ENCODE peak calls at places on chromosomes 2 and 18, in four cellular contexts. One of them, this sample, is unnamed.

GRCh38 chr2:1856922-1857321 is 112.6 kb upstream of the PXDN start:
- DNase-seq in HepG2: no peak
- DNase-seq in GM12878: no peak
- DNase-seq in K562: peak
- DNase-seq in this sample: no peak

GRCh38 chr2:29314816-29315571 is 199.8 kb downstream of the CLIP4 start:
- DNase-seq in K562: no peak
- DNase-seq in HepG2: no peak
- DNase-seq in GM12878: peak
- DNase-seq in this sample: no peak

GRCh38 chr2:171154348-171154747 is 6.3 kb downstream of the TLK1 start:
- DNase-seq in GM12878: no peak
- DNase-seq in HepG2: no peak
- DNase-seq in K562: peak
- DNase-seq in this sample: no peak

GRCh38 chr2:71901466-71901865 is 246.2 kb downstream of the CYP26B1 start:
- DNase-seq in K562: no peak
- DNase-seq in GM12878: no peak
- DNase-seq in HepG2: no peak
- DNase-seq in this sample: no peak

GRCh38 chr2:176473177-176473576 is 203.9 kb downstream of the MTX2 start:
- DNase-seq in K562: no peak
- DNase-seq in HepG2: no peak
- DNase-seq in GM12878: no peak
- DNase-seq in this sample: no peak

GRCh38 chr2:238702276-238702675 is 145.6 kb upstream of the TWIST2 start:
- DNase-seq in HepG2: no peak
- DNase-seq in GM12878: no peak
- DNase-seq in K562: no peak
- DNase-seq in this sample: no peak

GRCh38 chr2:135948642-135949355 is 36.6 kb downstream of the DARS1 start:
- DNase-seq in K562: peak
- DNase-seq in GM12878: no peak
- DNase-seq in HepG2: no peak
- DNase-seq in this sample: peak

GRCh38 chr18:46916551-46917107 is 678 bp downstream of the PIAS2 start:
- DNase-seq in K562: peak
- DNase-seq in GM12878: no peak
- DNase-seq in HepG2: peak
- DNase-seq in this sample: no peak

GRCh38 chr18:76817888-76818611 is 4.3 kb upstream of the ZNF236 start:
- DNase-seq in GM12878: no peak
- DNase-seq in K562: no peak
- DNase-seq in HepG2: no peak
- DNase-seq in this sample: no peak

GRCh38 chr2:8583400-8584173 is 98.3 kb upstream of the ID2 start:
- DNase-seq in HepG2: peak
- DNase-seq in GM12878: peak
- DNase-seq in K562: peak
- DNase-seq in this sample: peak

GRCh38 chr2:205531082-205531481 is 151.2 kb upstream of the NRP2 start:
- DNase-seq in GM12878: no peak
- DNase-seq in K562: no peak
- DNase-seq in HepG2: no peak
- DNase-seq in this sample: no peak

GRCh38 chr18:26215247-26215970 is 10.8 kb upstream of the TAF4B start:
- DNase-seq in HepG2: no peak
- DNase-seq in K562: no peak
- DNase-seq in GM12878: peak
- DNase-seq in this sample: no peak

GRCh38 chr2:203678971-203679370 is 27.5 kb upstream of the CD28 start:
- DNase-seq in K562: no peak
- DNase-seq in GM12878: no peak
- DNase-seq in HepG2: no peak
- DNase-seq in this sample: no peak

GRCh38 chr2:156480376-156480775 is 44.2 kb downstream of the GPD2 start:
- DNase-seq in HepG2: no peak
- DNase-seq in K562: no peak
- DNase-seq in GM12878: no peak
- DNase-seq in this sample: no peak

GRCh38 chr18:68721681-68722583 is 7.0 kb upstream of the TMX3 start:
- DNase-seq in GM12878: peak
- DNase-seq in K562: no peak
- DNase-seq in HepG2: no peak
- DNase-seq in this sample: no peak

GRCh38 chr18:68722807-68723206 is 7.9 kb upstream of the TMX3 start:
- DNase-seq in HepG2: no peak
- DNase-seq in K562: no peak
- DNase-seq in GM12878: no peak
- DNase-seq in this sample: no peak

GRCh38 chr18:68723539-68723938 is 8.6 kb upstream of the TMX3 start:
- DNase-seq in GM12878: no peak
- DNase-seq in HepG2: no peak
- DNase-seq in K562: no peak
- DNase-seq in this sample: no peak

GRCh38 chr18:68725341-68725740 is 10.4 kb upstream of the TMX3 start:
- DNase-seq in HepG2: no peak
- DNase-seq in K562: no peak
- DNase-seq in GM12878: no peak
- DNase-seq in this sample: no peak

GRCh38 chr18:68724021-68724420 is 9.1 kb upstream of the TMX3 start:
- DNase-seq in GM12878: no peak
- DNase-seq in HepG2: no peak
- DNase-seq in K562: no peak
- DNase-seq in this sample: no peak
- TF ChIP-seq SRF in GM12878: no peak
- TF ChIP-seq SRF in HepG2: no peak
- TF ChIP-seq SRF in K562: no peak
- TF ChIP-seq SRF in this sample: no peak

GRCh38 chr2:15591692-15592463 is at the start of gene DDX1:
- DNase-seq in HepG2: peak
- DNase-seq in GM12878: peak
- DNase-seq in K562: peak
- DNase-seq in this sample: peak
- TF ChIP-seq REST in HepG2: peak
- TF ChIP-seq REST in GM12878: peak
- TF ChIP-seq REST in K562: peak
- TF ChIP-seq REST in this sample: peak

DNA sequence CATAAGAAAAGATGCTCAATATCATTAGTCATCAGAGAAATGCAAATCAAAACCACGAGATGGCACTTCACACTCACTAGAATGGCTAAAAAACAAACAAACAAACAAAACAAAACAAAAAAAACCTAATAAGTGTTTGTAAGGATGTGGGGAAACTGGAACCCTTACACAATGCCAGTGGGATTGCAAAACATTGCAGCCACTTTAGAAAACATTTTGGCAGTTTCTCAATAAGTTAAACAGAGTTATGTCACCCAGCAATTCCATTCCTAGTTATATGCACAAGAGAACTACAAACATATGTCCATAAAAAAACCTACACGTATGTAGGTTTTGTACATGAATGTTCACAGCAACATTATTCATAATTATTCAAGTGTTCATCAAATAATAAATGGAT is 42.1 kb downstream of the BAZ2B start:
- DNase-seq in K562: no peak
- DNase-seq in GM12878: no peak
- DNase-seq in HepG2: no peak
- DNase-seq in this sample: no peak
- TF ChIP-seq MAX in K562: no peak
- TF ChIP-seq MAX in GM12878: no peak
- TF ChIP-seq MAX in HepG2: no peak
- TF ChIP-seq MAX in this sample: no peak

GRCh38 chr2:174235680-174236079 is 12.7 kb downstream of the OLA1 start:
- DNase-seq in HepG2: no peak
- DNase-seq in K562: no peak
- DNase-seq in GM12878: no peak
- DNase-seq in this sample: no peak
- TF ChIP-seq SRF in HepG2: no peak
- TF ChIP-seq SRF in K562: no peak
- TF ChIP-seq SRF in GM12878: no peak
- TF ChIP-seq SRF in this sample: no peak

GRCh38 chr2:131105156-131105949 is at the start of gene PLEKHB2:
- DNase-seq in HepG2: peak
- DNase-seq in GM12878: peak
- DNase-seq in K562: peak
- DNase-seq in this sample: peak
- TF ChIP-seq REST in HepG2: no peak
- TF ChIP-seq REST in GM12878: no peak
- TF ChIP-seq REST in K562: peak
- TF ChIP-seq REST in this sample: no peak

This sample was measured in HCT116.